ENCODE peak calls at places on chromosomes 11 and 22, in five cellular contexts. D, H, Y, Q and A are unnamed samples.

GRCh38 chr22:40518840-40519239 is 117.7 kb downstream of the MRTFA start:
- DNase-seq in Q (no peak), H (no peak), D (no peak), Y (no peak), A (no peak)

GRCh38 chr22:17569971-17570511 is 6.7 kb downstream of the SLC25A18 start:
- DNase-seq in D (no peak), Y (no peak), H (no peak), Q (no peak), A (no peak)

GRCh38 chr11:104122008-104122635 is 41.8 kb downstream of the PDGFD start:
- DNase-seq in H (no peak), Q (no peak), Y (no peak), D (no peak), A (no peak)

GRCh38 chr11:106391771-106392412 is 314.4 kb downstream of the AASDHPPT start:
- DNase-seq in H (no peak), Y (no peak), D (no peak), Q (no peak), A (no peak)

GRCh38 chr11:9815486-9816136 is 151.7 kb downstream of the SWAP70 start:
- DNase-seq in Q (no peak), H (no peak), Y (no peak), D (no peak), A (no peak)

GRCh38 chr11:3916962-3917361 is 61.5 kb downstream of the STIM1 start:
- DNase-seq in D (no peak), Y (no peak), Q (no peak), H (no peak), A (no peak)

GRCh38 chr22:36510384-36510783 is 3.5 kb upstream of the FOXRED2 start:
- DNase-seq in H (no peak), Q (no peak), D (no peak), Y (no peak), A (no peak)

GRCh38 chr11:132119573-132119972 is 749.2 kb downstream of the NTM start:
- DNase-seq in D (no peak), Q (no peak), H (no peak), Y (no peak), A (no peak)

GRCh38 chr22:46047226-46047625 is 70.3 kb upstream of the WNT7B start:
- DNase-seq in Y (no peak), H (no peak), D (no peak), Q (no peak), A (no peak)

GRCh38 chr11:97965849-97966646 is 1054.7 kb upstream of the CNTN5 start:
- DNase-seq in Y (no peak), H (no peak), Q (no peak), D (no peak), A (no peak)

GRCh38 chr11:57798905-57799559 is 37.4 kb downstream of the CTNND1 start:
- DNase-seq in Q (peak; percentile 69), H (no peak), D (no peak), Y (peak; percentile 94), A (peak; percentile 41)

GRCh38 chr11:424232-424631 is 9.4 kb upstream of the SIGIRR start:
- DNase-seq in H (no peak), D (no peak), Y (no peak), Q (no peak), A (no peak)

GRCh38 chr11:428295-428694 is 13.5 kb upstream of the SIGIRR start:
- DNase-seq in H (no peak), Y (no peak), D (no peak), Q (no peak), A (no peak)

GRCh38 chr11:425301-425700 is 10.5 kb upstream of the SIGIRR start:
- DNase-seq in D (no peak), H (no peak), Y (no peak), Q (no peak), A (no peak)

GRCh38 chr11:429391-429790 is 12.4 kb downstream of the ANO9 start:
- DNase-seq in Y (no peak), D (no peak), Q (no peak), H (peak; percentile 52), A (no peak)

DNA sequence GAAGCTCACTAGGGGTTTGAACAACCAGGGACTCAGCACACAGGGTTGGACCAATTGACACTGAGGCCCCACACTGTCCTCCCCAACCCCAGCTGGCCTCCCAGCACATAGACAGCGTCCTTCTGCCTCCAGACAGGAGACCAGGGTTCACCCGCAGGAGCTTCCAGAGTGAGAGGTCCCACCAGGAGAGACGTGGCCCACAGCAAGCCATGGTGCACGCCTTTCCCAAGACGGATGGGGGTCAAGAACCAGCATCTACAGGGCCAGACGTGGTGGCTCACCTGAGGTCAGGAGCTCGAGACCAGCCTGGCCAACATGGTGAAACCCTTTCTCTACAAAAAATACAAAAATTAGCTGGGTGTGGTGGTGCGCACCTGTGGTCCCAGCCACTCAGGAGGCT is 12.1 kb upstream of the SIGIRR start:
- DNase-seq in Y (no peak), Q (no peak), H (no peak), D (no peak), A (no peak)
- TF ChIP-seq JUND in Y (no peak), Q (no peak), H (no peak), D (no peak), A (no peak)

GRCh38 chr11:32435152-32435480 is 223 bp downstream of the WT1 start:
- DNase-seq in Y (no peak), Q (no peak), H (no peak), D (peak; percentile 62), A (no peak)
- TF ChIP-seq JUND in Y (no peak), Q (no peak), H (no peak), D (no peak), A (no peak)

DNA sequence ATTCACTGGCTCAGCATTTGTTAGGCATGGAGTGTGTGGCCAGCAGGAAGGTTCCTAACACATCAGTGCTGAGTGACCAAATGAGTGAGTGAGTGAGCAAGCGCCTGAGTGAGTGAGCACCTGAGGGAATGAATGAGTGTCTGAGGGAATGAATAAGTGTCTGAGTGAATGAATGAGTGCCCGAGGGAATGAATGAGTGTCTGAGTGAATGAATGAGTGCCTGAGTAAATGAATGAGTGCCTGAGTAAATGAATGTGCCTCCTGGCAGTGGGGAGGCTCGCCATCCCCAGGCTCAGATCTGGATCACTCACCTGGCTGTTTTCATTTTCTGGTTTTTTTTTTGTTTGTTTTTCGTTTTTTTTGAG is 52.1 kb upstream of the TCF20 start:
- DNase-seq in Y (no peak), D (no peak), H (no peak), Q (no peak), A (no peak)
- TF ChIP-seq JUND in Y (no peak), D (no peak), H (no peak), Q (no peak), A (no peak)

DNA sequence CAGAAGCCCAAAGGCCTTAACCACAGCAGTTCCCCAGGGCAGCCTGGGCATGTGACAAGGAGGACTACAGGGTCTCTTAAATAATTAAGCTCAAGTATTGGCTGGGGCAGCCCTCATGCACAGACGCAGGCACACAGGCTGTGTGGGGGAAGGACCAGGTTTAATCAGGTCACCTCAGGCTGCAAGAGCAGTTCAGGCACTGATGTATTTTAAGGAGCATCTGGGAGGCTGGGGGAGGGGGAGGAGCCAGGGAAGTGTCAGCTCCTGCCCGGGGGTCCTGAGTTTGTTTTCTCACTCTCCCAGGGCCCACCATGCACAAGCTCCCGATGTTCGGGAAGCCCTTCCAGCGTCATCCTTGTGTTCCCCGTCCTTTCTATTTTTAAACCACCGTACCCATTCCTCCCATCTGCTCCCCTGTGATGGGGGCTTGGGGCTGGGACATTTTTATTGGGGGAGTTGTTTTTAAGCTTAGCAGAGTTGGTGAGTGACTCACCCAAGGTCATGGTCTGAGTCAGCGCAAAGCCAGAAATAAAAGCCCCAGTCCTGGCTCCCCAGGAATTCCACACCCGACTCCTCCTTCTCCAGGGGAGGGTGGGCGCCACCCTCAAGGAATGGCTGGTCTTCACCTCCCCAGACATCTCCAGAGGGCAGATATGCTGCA is 2.4 kb downstream of the CSDC2 start:
- DNase-seq in Y (no peak), H (no peak), Q (peak; percentile 43), D (no peak), A (no peak)
- TF ChIP-seq JUND in Y (no peak), H (peak; percentile 71), Q (no peak), D (no peak), A (no peak)

DNA sequence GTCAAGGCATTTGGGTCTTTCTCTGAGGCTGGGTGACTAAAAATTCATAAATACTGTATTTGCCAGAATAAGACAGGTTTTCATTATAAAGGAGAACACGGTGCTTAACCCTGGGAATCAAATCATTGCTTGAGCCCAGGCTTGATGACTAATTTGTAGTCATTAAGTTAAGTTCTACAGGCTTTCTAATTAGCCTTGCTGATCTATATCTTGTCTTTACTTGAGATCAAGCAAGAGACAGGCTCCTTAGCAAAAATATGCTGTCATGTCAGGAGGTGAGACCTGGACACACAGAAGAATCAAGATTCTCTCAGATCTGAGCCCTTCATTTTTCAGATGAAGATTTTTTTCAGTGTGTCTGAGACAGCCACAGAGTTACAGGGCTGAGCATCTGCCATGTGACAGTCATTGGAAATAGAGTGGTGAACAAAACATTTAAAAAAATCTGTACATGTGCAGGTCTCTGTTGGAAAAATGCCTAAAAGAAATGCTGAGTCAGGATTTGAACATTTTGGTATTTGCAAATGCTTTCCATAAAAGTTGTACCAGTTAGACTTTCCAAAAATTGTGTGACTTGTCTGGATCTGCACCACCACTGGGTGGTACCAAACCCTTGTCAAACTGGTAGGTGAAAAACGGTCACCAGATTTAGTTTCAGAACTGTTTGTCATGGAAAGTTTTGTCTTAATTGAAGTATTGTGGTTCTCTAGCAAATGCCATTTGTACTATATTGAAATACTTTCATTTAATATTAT is 14.7 kb downstream of the ACAT1 start:
- DNase-seq in H (no peak), D (no peak), Y (no peak), Q (no peak), A (peak; percentile 57)
- TF ChIP-seq JUND in H (no peak), D (no peak), Y (no peak), Q (no peak), A (no peak)

GRCh38 chr11:85590848-85591483 is 36.2 kb downstream of the DLG2 start:
- DNase-seq in Y (peak; percentile 35), H (peak; percentile 7), Q (peak; percentile 2), D (no peak), A (peak; percentile 42)
- TF ChIP-seq JUND in Y (no peak), H (no peak), Q (no peak), D (no peak), A (no peak)

DNA sequence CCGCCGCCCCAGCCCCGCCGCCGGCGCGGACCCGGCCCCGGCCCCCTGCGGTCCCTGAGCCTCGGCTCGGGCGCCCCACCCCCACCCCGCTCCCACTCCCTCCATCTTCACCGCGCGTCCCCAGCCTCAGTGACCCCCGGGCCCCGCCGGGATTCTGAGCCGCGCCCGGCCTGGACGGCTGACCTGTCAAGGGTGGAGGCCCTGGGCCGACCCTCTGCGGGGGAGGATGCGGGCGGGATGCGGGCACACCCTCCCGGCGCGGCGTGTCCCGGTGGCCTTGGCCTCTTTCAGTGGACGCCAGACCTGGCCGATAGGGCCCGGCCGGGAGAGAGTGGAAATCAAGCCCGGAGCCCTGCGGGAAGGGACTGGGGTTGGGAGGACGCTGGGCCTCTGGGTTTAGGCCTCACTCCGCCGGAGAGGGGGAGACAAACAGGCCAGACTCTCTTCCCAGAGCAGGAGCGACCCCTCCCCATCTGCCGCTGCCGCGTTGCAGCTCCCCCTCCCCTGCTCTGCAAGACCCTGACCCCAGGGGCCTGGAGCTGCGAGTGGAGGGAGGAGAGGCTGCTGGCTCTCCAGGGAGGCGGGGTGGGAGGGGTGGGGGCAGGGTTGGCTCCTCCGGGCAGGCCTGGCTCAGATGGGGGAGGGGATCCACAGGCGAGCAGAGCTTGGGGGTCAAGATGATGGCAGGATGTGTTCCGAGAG is 525 bp downstream of the MAPK8IP2 start:
- DNase-seq in D (peak; percentile 60), H (peak; percentile 90), Y (no peak), Q (no peak), A (no peak)
- TF ChIP-seq JUND in D (no peak), H (no peak), Y (no peak), Q (no peak), A (no peak)